ENCODE peak calls at places on chromosomes 12 and 14, in four cellular contexts. S is H1, Y is IMR-90, K is H9. A is an unnamed sample.

GRCh38 chr14:76882646-76883045 is 56.4 kb downstream of the LRRC74A start:
- DNase-seq in K (no peak), S (no peak), Y (no peak), A (no peak)

GRCh38 chr12:126389215-126389841 is 1324.1 kb downstream of the AACS start:
- DNase-seq in S (no peak), K (no peak), Y (no peak), A (no peak)

GRCh38 chr14:89503458-89503996 is 86.5 kb upstream of the FOXN3 start:
- DNase-seq in K (no peak), S (no peak), Y (no peak), A (no peak)

GRCh38 chr14:93085916-93086315 is 29.8 kb downstream of the ITPK1 start:
- DNase-seq in S (no peak), Y (no peak), K (peak), A (peak)

GRCh38 chr14:102939820-102940561 is 17.5 kb downstream of the AMN start:
- DNase-seq in S (no peak), Y (no peak), K (no peak), A (no peak)

GRCh38 chr14:60944206-60944605 is 36.7 kb downstream of the TRMT5 start:
- DNase-seq in K (no peak), Y (no peak), S (no peak), A (peak)

GRCh38 chr12:24664151-24664550 is 284.8 kb downstream of the BCAT1 start:
- DNase-seq in K (no peak), Y (peak), S (no peak), A (no peak)

GRCh38 chr14:69615471-69616407 is 4.3 kb downstream of the SUSD6 start:
- DNase-seq in Y (peak), K (no peak), S (no peak), A (no peak)

GRCh38 chr12:24228980-24229730 is 279.7 kb upstream of the SOX5 start:
- DNase-seq in K (no peak), S (no peak), Y (peak), A (no peak)

GRCh38 chr12:117514016-117514415 is 152.6 kb upstream of the NOS1 start:
- DNase-seq in K (no peak), Y (no peak), S (no peak), A (no peak)

GRCh38 chr12:45732250-45732649 is 2.7 kb downstream of the ARID2 start:
- DNase-seq in Y (peak), K (no peak), S (no peak), A (no peak)

GRCh38 chr12:89073027-89073398 is 279.3 kb downstream of the DUSP6 start:
- DNase-seq in Y (peak), S (no peak), K (no peak), A (no peak)

GRCh38 chr14:23632461-23633159 is 3.6 kb upstream of the DHRS2 start:
- DNase-seq in K (no peak), S (no peak), Y (no peak), A (peak)

DNA sequence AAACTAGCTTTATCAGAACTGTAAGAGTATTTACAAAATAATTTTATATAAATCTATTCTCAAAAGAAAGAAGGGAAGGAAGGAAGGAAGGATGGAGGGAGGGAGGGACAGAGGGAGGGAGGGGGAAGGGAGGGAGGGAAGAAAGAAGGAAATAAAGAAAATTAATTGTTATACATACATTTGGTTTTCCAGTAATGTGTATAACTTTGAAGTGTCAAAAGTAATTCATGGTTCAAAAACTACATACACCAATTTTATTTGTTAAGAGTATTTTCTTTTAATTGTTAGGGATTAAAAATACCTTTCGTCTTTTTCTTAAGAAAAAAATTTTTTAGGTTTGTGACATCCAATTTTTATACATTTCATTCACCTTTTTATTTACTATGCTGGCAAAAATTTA is 17.5 kb upstream of the KCNC2 start:
- DNase-seq in Y (no peak), S (no peak), K (no peak), A (no peak)
- H3K56ac ChIP-seq in Y (no peak), S (no peak), K (no peak), A (no peak)

DNA sequence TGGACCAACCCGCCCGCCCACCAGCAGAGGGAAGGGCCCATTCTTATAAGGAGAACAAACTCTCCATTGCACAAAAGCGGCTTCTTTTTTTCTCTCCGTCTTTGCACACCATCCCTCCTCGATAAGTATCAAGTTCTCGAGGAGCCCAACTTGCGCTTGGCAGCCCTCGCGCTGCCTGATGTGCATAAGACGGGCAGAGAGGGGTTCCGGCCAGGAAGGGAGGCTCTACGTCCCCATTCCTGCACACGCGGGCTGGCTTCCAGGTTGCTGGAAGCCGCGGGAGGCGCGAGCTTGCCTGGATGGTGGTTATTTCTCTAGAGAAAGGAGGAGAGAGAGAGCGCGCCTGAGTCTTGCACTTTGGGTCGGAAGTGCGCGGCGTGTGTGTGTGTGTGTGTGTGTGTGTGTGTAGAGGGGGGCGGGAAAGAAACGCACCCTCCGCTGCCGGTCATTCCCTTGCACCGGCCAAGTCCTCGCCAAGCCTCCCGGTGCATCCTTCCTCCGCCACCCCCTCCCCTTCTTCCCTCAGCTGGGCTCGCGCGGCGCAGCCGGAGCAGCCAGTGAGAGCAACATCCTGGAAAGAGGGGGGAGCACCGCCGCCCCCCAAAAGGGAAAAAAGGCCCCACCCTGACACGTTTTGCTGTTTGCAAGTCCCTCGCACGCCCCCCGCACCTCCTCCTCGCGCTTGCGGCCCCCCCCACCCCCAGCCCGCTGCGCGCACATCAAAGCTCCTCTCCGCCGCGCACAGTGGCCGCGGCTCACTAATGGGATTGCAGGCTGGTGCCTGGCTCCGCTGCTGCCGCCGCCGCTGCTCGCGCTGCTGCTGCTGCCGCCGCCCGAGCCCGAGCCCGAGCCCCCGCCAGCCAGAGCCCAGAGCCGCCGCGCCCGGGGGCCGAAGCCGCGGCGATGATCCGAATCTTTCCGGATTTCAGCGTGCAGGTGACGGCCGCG is 4.5 kb upstream of the NPAS3 start:
- DNase-seq in K (peak), Y (no peak), S (peak), A (peak)
- H2AK5ac ChIP-seq in K (no peak), Y (no peak), S (no peak), A (no peak)

GRCh38 chr12:1930816-1931597 is 12.6 kb upstream of the CACNA2D4 start:
- DNase-seq in S (no peak), Y (no peak), K (peak), A (no peak)

GRCh38 chr12:1933342-1933992 is 15.0 kb upstream of the CACNA2D4 start:
- DNase-seq in S (peak), K (peak), Y (peak), A (no peak)

GRCh38 chr12:1934068-1934467 is 15.6 kb upstream of the CACNA2D4 start:
- DNase-seq in Y (no peak), K (no peak), S (peak), A (no peak)

GRCh38 chr12:1931642-1932041 is 13.2 kb upstream of the CACNA2D4 start:
- DNase-seq in Y (no peak), K (no peak), S (no peak), A (no peak)

GRCh38 chr12:1932264-1932777 is 13.9 kb upstream of the CACNA2D4 start:
- DNase-seq in K (peak), Y (no peak), S (peak), A (no peak)
- H3K56ac ChIP-seq in K (no peak), Y (no peak), S (no peak), A (no peak)

DNA sequence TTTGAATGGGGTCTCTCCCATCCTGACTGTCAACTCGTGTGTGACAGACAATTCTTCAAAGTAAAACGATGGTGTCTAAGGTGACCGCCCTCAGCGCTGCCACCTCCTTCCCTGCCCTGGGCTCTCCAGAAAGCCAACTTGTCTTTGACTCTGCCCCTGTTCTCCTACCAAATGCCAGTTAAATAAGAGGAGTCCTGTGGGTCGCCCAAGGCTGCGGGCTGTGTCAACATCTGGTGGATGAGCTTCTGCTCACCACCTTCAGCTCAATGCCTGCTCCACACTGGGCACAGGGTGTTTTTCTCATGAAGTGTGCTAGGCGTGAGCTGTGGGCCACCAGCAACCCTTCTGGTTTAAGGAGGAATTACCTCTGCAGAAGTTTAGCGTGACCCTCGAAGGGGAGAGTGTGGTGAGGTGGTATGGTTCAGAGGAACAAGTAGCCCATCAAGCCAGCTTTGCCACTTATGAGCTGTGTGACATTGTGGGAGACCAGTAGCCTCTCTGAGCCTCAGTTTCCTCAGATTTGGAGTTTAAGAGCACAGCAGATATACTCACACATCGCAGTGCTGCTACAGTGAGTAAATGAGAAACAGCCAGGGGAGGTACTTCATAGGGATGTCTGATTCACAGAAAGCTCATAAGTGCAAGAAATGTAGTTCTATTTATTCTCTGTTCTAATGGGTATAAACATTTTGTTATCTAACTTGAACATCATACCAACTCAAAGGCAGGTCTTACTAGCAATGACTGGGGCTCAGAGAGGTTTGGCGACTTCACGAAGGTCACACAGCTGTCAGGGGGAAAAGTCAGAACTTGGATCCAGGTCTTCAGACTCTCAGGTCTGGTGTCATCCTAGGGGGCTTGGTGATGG is 12.1 kb downstream of the SERPINA1 start:
- DNase-seq in Y (no peak), S (no peak), K (no peak), A (no peak)
- H2AK5ac ChIP-seq in Y (peak), S (no peak), K (no peak), A (no peak)

GRCh38 chr12:120988234-120988633 is 9.9 kb downstream of the HNF1A start:
- DNase-seq in S (no peak), Y (no peak), K (no peak), A (no peak)
- H3K56ac ChIP-seq in S (no peak), Y (no peak), K (no peak), A (no peak)

GRCh38 chr12:90393089-90393488 is 561.9 kb downstream of the CCER1 start:
- DNase-seq in Y (no peak), K (no peak), S (no peak), A (no peak)
- H2AK5ac ChIP-seq in Y (no peak), K (no peak), S (no peak), A (no peak)

GRCh38 chr14:95464524-95464923 is 51.9 kb downstream of the SYNE3 start:
- DNase-seq in Y (no peak), S (no peak), K (no peak), A (no peak)

GRCh38 chr14:95464103-95464502 is 52.3 kb downstream of the SYNE3 start:
- DNase-seq in Y (no peak), S (no peak), K (no peak), A (no peak)

GRCh38 chr14:95465936-95466335 is 50.5 kb downstream of the SYNE3 start:
- DNase-seq in S (no peak), K (no peak), Y (no peak), A (no peak)

GRCh38 chr14:95466506-95466905 is 49.9 kb downstream of the SYNE3 start:
- DNase-seq in K (no peak), S (no peak), Y (no peak), A (no peak)

DNA sequence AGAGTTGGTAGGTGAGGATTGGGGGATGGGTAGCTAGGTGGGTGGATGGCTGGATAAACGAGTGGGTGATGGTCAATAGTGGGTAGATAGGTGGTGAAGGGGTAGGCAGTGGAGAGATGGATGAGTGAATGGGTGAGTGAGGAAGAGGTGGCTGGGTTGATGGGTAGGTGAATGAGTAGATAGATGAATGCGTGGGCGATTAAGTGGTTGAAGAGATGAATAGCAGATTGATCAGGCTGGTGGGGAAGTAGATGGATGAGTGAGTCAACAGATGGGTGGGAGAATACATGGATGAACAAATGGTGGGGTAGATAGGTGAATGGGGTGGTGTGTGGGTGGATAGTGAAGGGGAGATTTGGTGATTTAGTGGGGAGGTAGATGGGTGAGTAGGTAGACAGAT is 51.1 kb downstream of the SYNE3 start:
- DNase-seq in K (no peak), S (no peak), Y (no peak), A (no peak)
- H3K56ac ChIP-seq in K (no peak), S (no peak), Y (no peak), A (no peak)

DNA sequence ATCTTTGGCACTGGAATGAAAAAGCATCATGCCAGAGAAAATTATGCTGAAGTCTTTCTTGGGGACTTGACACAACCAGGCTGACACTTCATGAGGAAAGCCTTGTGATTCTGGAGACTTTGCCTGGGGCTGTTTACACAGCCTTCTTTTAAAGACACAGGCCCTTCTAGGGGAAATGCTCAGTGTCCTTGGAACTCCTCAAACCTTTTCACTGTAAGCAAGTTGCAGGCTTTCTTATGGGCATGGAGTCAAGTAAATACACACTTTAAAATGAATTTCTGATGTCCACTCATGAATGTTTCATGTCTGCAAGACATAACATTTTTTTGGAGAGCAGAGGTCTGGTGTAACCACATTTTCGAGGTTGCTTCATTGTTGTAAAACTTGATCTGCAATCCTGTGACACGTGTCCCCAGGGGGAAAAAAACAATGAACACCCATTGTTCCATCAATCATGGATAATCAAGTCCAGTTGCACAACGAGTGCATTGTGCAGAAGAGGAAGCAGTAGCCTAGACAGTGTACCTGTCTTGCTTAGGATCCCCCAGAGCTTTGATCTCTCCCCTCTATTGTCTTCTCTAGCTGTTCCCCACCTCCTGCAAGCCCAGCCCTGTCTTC is 155.1 kb upstream of the PRICKLE1 start:
- DNase-seq in K (no peak), Y (no peak), S (no peak), A (peak)
- H2AK5ac ChIP-seq in K (no peak), Y (no peak), S (no peak), A (peak)

A was measured in mesendoderm.